ENCODE peak calls at places on chromosomes 11 and 22, in four cellular contexts. L is K562, Q is HepG2, O is HCT116. B is an unnamed sample.

GRCh38 chr11:128336203-128336602 is 251.2 kb downstream of the ETS1 start:
- DNase-seq in O (no peak), Q (peak; percentile 44), L (no peak), B (no peak)

GRCh38 chr11:76355172-76355571 is 25.8 kb downstream of the THAP12 start:
- DNase-seq in O (no peak), Q (peak; percentile 11), L (no peak), B (no peak)

GRCh38 chr22:28899199-28899853 is 16.0 kb downstream of the ZNRF3 start:
- DNase-seq in Q (no peak), L (no peak), O (no peak), B (no peak)

GRCh38 chr22:46659059-46659790 is 39.0 kb downstream of the GRAMD4 start:
- DNase-seq in Q (no peak), O (no peak), L (no peak), B (no peak)

GRCh38 chr11:119773016-119773415 is 44.0 kb upstream of the NECTIN1 start:
- DNase-seq in Q (no peak), L (no peak), O (no peak), B (no peak)

GRCh38 chr11:86671386-86672006 is 920 bp downstream of the ME3 start:
- DNase-seq in L (no peak), Q (no peak), O (no peak), B (peak; percentile 66)

GRCh38 chr11:107705027-107705426 is 6.8 kb downstream of the SLN start:
- DNase-seq in L (no peak), O (no peak), Q (no peak), B (no peak)

GRCh38 chr11:2212411-2213251 is 41.0 kb upstream of the TH start:
- DNase-seq in O (no peak), Q (peak; percentile 54), L (no peak), B (no peak)

GRCh38 chr11:10414659-10415058 is 40.4 kb upstream of the AMPD3 start:
- DNase-seq in O (no peak), L (peak; percentile 54), Q (no peak), B (no peak)

GRCh38 chr11:88301478-88302140 is 35.9 kb downstream of the CTSC start:
- DNase-seq in O (no peak), L (no peak), Q (no peak), B (no peak)

GRCh38 chr11:17906436-17906835 is 106.4 kb downstream of the SERGEF start:
- DNase-seq in O (no peak), Q (no peak), L (peak; percentile 21), B (peak; percentile 70)

GRCh38 chr22:29635734-29636357 is 32.4 kb downstream of the NF2 start:
- DNase-seq in L (peak; percentile 41), Q (peak; percentile 32), O (peak; percentile 34), B (no peak)

GRCh38 chr22:34599567-34599966 is 466.4 kb upstream of the ISX start:
- DNase-seq in O (no peak), Q (no peak), L (no peak), B (no peak)
- TF ChIP-seq FOSL1 in O (no peak), Q (no peak), L (no peak), B (no peak)

GRCh38 chr11:43913829-43914380 is 28.5 kb upstream of the C11orf96 start:
- DNase-seq in L (no peak), Q (no peak), O (no peak), B (no peak)
- TF ChIP-seq FOSL1 in L (no peak), Q (no peak), O (no peak), B (no peak)

GRCh38 chr11:16859651-16860050 is 121.2 kb downstream of the C11orf58 start:
- DNase-seq in O (no peak), Q (no peak), L (no peak), B (no peak)

GRCh38 chr11:16860632-16861031 is 122.2 kb downstream of the C11orf58 start:
- DNase-seq in Q (no peak), L (peak; percentile 77), O (no peak), B (no peak)

GRCh38 chr11:16853859-16854258 is 115.4 kb downstream of the C11orf58 start:
- DNase-seq in L (peak; percentile 74), Q (no peak), O (no peak), B (no peak)

GRCh38 chr11:16856022-16856471 is 117.6 kb downstream of the C11orf58 start:
- DNase-seq in L (no peak), O (no peak), Q (no peak), B (no peak)

DNA sequence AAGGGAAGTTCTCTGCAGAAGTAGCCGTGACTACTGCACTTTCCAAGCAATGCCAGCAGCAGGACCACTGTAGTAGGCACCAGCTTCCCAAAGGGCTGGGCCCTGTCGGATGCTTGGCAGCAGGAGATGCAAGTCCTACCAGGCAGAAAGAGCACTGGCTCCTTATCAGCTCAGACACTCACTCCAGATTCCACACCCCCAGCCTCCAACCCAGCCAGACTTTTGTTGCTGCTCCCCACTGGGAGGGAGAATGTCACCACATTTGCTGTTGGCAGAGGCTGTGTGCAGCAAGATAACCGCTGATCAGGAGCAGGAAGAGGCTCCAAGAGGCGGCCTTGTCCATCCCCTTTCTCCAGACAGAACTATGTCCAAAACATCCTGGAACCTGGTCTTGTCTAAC is 118.7 kb downstream of the C11orf58 start:
- DNase-seq in O (no peak), L (peak; percentile 94), Q (no peak), B (no peak)
- TF ChIP-seq FOSL1 in O (no peak), L (peak; percentile 20), Q (no peak), B (no peak)

GRCh38 chr11:26134481-26135355 is 197.2 kb upstream of the ANO3 start:
- DNase-seq in O (no peak), Q (peak; percentile 3), L (no peak), B (no peak)
- TF ChIP-seq FOSL1 in O (no peak), Q (no peak), L (no peak), B (no peak)

DNA sequence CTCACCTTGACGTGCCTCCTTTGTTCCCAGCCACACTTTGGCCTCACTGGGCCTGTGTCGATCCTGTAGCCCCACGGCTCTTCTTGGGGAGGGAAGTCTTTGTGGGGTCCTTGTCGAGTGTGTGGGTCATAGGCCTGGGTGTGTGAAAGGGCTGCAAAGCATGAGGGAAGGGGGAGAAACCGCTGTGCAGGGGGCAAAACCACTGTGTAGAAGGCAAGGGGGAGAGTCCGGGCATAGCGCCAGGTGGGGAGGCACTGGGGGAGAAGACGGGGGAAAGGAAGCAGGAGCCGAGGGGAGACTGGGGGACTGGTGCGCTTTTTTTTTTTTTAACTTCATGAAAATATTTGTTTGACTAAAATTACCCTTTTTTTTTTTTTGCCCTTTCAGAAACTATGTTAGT is 65.1 kb upstream of the RASD2 start:
- DNase-seq in Q (no peak), L (no peak), O (no peak), B (no peak)
- TF ChIP-seq FOSL1 in Q (no peak), L (no peak), O (no peak), B (no peak)

GRCh38 chr11:74570266-74571061 is 21.9 kb upstream of the POLD3 start:
- DNase-seq in Q (peak; percentile 57), L (peak; percentile 68), O (peak; percentile 48), B (no peak)
- TF ChIP-seq FOSL1 in Q (no peak), L (no peak), O (no peak), B (no peak)

DNA sequence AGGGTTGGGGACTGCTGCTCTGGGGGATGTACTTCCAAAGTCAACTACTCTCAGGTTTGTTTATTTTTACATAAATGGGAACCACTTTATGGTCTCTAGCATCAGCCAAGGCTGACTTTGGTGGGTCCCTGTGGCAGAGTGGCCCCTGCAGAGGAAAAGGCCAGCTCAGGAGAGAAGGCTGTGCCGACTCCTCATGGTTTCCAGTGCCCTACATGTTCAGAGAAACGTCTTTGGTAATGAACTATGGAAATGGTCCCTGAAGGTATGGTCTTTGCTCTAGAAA is 3.0 kb upstream of the ZDHHC8 start:
- DNase-seq in O (no peak), Q (no peak), L (no peak), B (no peak)
- TF ChIP-seq FOSL1 in O (no peak), Q (no peak), L (no peak), B (no peak)

DNA sequence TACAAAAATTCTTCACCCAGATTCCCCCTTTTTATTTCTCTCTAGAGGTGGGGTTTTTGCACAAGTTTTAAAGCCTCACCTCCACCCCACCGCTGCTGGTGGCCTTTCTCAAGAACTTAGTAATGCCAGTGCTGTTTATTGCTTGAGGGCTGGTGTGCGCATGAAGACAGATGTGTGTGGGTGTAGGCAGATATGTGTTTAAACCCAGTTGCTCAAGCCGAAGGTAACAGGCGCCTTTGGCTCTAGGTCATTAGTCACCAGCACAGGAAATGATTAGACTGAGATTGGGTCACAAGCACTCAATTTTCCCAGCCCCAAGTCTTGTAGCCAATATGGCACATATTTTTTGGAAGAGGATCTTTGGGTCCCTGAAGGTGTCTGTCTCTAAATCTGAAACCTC is 2.7 kb upstream of the CLMP start:
- DNase-seq in L (no peak), Q (no peak), O (no peak), B (no peak)
- TF ChIP-seq FOSL1 in L (no peak), Q (no peak), O (no peak), B (no peak)

GRCh38 chr11:8059571-8060011 is 21.4 kb upstream of the TUB start:
- DNase-seq in O (no peak), Q (no peak), L (no peak), B (no peak)

GRCh38 chr11:8061555-8062428 is 19.2 kb upstream of the TUB start:
- DNase-seq in O (no peak), Q (no peak), L (no peak), B (peak; percentile 39)

GRCh38 chr11:8062781-8063257 is 18.2 kb upstream of the TUB start:
- DNase-seq in Q (no peak), L (no peak), O (no peak), B (no peak)

GRCh38 chr11:8060146-8060719 is 20.8 kb upstream of the TUB start:
- DNase-seq in O (no peak), L (no peak), Q (no peak), B (no peak)

GRCh38 chr11:8060801-8061554 is 20.0 kb upstream of the TUB start:
- DNase-seq in O (no peak), L (no peak), Q (no peak), B (peak; percentile 36)
- TF ChIP-seq FOSL1 in O (no peak), L (no peak), Q (no peak), B (no peak)

GRCh38 chr22:19652316-19652715 is 62.0 kb upstream of the SEPTIN5 start:
- DNase-seq in O (no peak), L (no peak), Q (no peak), B (no peak)

GRCh38 chr22:19645905-19646304 is 68.4 kb upstream of the SEPTIN5 start:
- DNase-seq in L (no peak), O (no peak), Q (no peak), B (no peak)

GRCh38 chr22:19645391-19645790 is 68.9 kb upstream of the SEPTIN5 start:
- DNase-seq in Q (no peak), O (no peak), L (no peak), B (no peak)

GRCh38 chr22:19646383-19646782 is 67.9 kb upstream of the SEPTIN5 start:
- DNase-seq in O (no peak), L (no peak), Q (no peak), B (no peak)

DNA sequence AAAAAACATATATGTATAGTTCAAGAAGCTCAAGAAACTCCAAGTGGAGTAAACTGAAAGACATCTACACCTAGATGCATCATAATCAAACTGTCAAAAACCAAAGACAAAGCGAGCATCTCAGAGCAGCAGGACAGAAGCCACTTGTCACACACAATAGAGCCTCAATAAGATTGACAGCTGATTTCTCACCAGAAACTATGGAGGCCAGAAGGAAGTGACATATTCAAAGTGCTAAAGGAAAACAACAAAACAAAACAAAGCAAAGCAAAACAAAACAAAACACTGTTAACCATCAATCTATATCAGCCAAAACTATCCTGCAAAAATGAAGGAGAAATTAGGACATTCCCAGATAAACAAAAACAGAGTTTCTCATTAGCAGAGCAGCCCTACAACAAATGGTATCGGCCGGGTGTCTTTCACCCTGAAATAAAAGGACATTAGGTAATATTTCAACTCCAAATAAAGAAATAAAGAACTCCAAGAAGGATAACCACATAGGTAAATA is 65.8 kb upstream of the SEPTIN5 start:
- DNase-seq in O (peak; percentile 13), Q (no peak), L (peak; percentile 58), B (no peak)
- TF ChIP-seq FOSL1 in O (no peak), Q (no peak), L (peak; percentile 12), B (no peak)